ENCODE peak calls at places on chromosomes 11 and 22, in ten cellular contexts. R, T, W, U, A, Z, X, L, C and J are unnamed samples.

GRCh38 chr11:63832336-63832735 is 6.6 kb upstream of the MARK2 start:
- DNase-seq in R (no peak), T (no peak), W (no peak), U (no peak), A (no peak), Z (no peak), X (no peak), L (no peak), C (no peak), J (no peak)

GRCh38 chr11:17744151-17744940 is 9.8 kb downstream of the KCNC1 start:
- DNase-seq in R (no peak), T (peak), W (no peak), U (no peak), A (no peak), Z (no peak), X (no peak), L (no peak), C (no peak), J (no peak)

GRCh38 chr11:60899021-60899936 is 7.1 kb downstream of the PRPF19 start:
- DNase-seq in R (no peak), T (peak), W (peak), U (no peak), A (no peak), Z (no peak), X (peak), L (no peak), C (peak), J (peak)

GRCh38 chr11:75324189-75324588 is 27.3 kb downstream of the ARRB1 start:
- DNase-seq in R (no peak), T (no peak), W (no peak), U (no peak), A (no peak), Z (no peak), X (no peak), L (no peak), C (no peak), J (no peak)

GRCh38 chr11:48013269-48013901 is 33.0 kb downstream of the PTPRJ start:
- DNase-seq in R (peak), T (peak), W (no peak), U (no peak), A (peak), Z (no peak), X (no peak), L (peak), C (no peak), J (peak)

GRCh38 chr11:31856248-31856647 is 45.1 kb upstream of the PAX6 start:
- DNase-seq in R (no peak), T (peak), W (no peak), U (no peak), A (no peak), Z (no peak), X (no peak), L (no peak), C (no peak), J (no peak)

GRCh38 chr11:83292709-83293435 is 6.7 kb upstream of the CCDC90B start:
- DNase-seq in R (no peak), T (peak), W (peak), U (peak), A (peak), Z (no peak), X (peak), L (no peak), C (peak), J (peak)

GRCh38 chr11:46906596-46906995 is 11.8 kb downstream of the LRP4 start:
- DNase-seq in R (no peak), T (no peak), W (peak), U (no peak), A (no peak), Z (no peak), X (peak), L (no peak), C (peak), J (no peak)

GRCh38 chr22:17912942-17913704 is 111.2 kb downstream of the MICAL3 start:
- DNase-seq in R (no peak), T (no peak), W (no peak), U (no peak), A (no peak), Z (no peak), X (peak), L (no peak), C (peak), J (no peak)

GRCh38 chr11:73194593-73194992 is 23.5 kb upstream of the P2RY2 start:
- DNase-seq in R (no peak), T (peak), W (no peak), U (no peak), A (no peak), Z (no peak), X (no peak), L (no peak), C (no peak), J (no peak)

GRCh38 chr11:95067828-95068244 is 1.1 kb downstream of the SRSF8 start:
- DNase-seq in R (no peak), T (no peak), W (no peak), U (no peak), A (peak), Z (no peak), X (no peak), L (no peak), C (no peak), J (no peak)

GRCh38 chr11:102843474-102843873 is at the start of gene MMP3:
- DNase-seq in R (no peak), T (peak), W (no peak), U (no peak), A (no peak), Z (no peak), X (no peak), L (no peak), C (no peak), J (no peak)

GRCh38 chr11:72378704-72379383 is 55.5 kb downstream of the CLPB start:
- DNase-seq in R (no peak), T (no peak), W (no peak), U (peak), A (no peak), Z (no peak), X (no peak), L (peak), C (no peak), J (peak)

GRCh38 chr22:27726726-27727449 is 74.7 kb downstream of the MN1 start:
- DNase-seq in R (no peak), T (peak), W (no peak), U (peak), A (no peak), Z (no peak), X (peak), L (peak), C (peak), J (peak)

GRCh38 chr22:37043828-37044538 is 7.6 kb upstream of the KCTD17 start:
- DNase-seq in R (peak), T (peak), W (peak), U (peak), A (peak), Z (peak), X (peak), L (peak), C (peak), J (peak)

GRCh38 chr11:122598971-122599370 is 56.6 kb upstream of the UBASH3B start:
- DNase-seq in R (no peak), T (no peak), W (no peak), U (no peak), A (no peak), Z (no peak), X (no peak), L (no peak), C (no peak), J (no peak)

GRCh38 chr11:116078101-116078561 is 573.9 kb upstream of the CADM1 start:
- DNase-seq in R (no peak), T (no peak), W (peak), U (no peak), A (no peak), Z (no peak), X (peak), L (no peak), C (peak), J (no peak)
- TF ChIP-seq CTCF in R (no peak), T (no peak), W (peak), U (no peak), A (no peak), Z (peak), X (peak), L (peak), C (peak), J (no peak)

DNA sequence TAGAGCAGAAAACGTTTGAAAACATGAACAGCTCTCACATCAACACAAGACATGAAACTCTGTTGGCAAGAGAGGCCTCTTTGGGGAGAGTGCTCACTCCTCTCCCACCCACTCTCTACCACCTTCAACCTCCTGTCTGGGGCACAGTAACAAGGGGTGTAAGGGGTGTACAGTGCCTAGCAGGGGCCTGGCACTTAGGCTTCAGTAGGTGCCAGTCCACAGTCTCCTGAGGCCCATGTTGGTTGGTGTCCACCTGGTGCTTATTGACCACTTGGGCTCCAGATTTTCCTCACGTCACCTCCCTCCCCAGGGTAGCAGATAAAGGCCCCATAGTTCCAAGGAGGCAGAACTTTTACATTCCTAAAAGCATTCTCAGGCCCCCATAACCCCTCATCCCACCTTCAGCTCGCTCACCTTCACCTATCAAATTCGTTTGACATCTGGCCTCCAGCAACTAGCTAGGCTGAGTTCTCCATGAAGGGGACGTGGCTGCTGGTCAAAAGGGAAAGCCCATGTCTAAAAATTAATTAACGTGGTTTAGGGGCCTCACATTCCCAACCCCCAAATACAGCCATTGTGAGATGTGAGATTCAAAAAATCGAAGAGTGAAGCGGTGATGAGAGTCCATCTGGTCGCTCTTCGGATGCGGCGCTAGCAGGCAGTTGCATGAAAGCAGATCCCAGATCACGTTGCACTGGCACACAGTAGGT is 712 bp upstream of the MED15 start:
- DNase-seq in R (no peak), T (no peak), W (no peak), U (no peak), A (no peak), Z (no peak), X (no peak), L (no peak), C (no peak), J (no peak)
- TF ChIP-seq CTCF in R (no peak), T (no peak), W (no peak), U (no peak), A (no peak), Z (no peak), X (no peak), L (no peak), C (no peak), J (no peak)

DNA sequence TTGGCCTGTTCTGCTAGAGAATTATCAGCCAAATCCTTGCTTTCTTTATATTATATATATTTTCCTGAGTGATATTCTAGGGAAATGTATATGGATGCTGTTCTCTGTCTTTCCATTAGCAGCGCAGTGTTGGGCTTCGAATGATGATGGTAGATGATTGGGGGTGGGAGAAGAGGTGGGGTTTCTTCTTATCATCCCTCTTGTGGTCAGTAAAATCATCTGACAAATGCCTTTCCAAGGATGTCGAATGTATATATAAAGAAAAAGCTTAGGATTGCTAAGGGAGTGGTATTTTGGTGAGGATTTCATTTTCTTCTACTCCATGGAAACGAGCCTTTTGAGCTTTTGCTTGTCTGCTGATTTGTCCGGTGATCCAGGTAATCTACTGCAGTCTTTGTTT is 48.9 kb downstream of the ARHGEF12 start:
- DNase-seq in R (no peak), T (no peak), W (no peak), U (no peak), A (no peak), Z (no peak), X (no peak), L (no peak), C (peak), J (no peak)
- TF ChIP-seq CTCF in R (no peak), T (no peak), W (no peak), U (no peak), A (no peak), Z (no peak), X (no peak), L (no peak), C (no peak), J (no peak)

DNA sequence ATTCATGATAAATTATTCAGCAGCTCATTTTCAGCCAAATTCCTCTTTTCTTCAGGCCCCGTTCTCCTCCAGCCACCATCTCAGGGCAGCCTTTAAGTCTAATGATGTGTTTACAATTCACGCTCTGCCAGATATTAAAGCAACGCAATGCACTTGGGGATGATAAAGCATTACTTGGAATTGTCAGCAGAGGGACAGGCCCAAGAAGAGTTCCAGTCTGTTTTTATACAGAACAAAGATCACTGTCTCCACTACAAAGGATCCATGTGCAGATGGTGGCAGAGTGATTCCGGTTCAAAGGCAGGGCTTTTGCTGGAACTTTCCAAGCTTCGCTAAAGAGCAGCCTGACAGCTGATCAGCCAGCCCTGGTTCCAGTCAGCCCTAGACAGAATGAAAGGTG is 13.7 kb upstream of the GALNT18 start:
- DNase-seq in R (no peak), T (no peak), W (no peak), U (no peak), A (no peak), Z (no peak), X (no peak), L (no peak), C (no peak), J (no peak)
- TF ChIP-seq CTCF in R (no peak), T (peak), W (peak), U (no peak), A (no peak), Z (no peak), X (no peak), L (no peak), C (no peak), J (no peak)

GRCh38 chr11:43282607-43283440 is 29.0 kb upstream of the API5 start:
- DNase-seq in R (no peak), T (peak), W (peak), U (no peak), A (no peak), Z (peak), X (peak), L (peak), C (peak), J (peak)

GRCh38 chr11:43278302-43278956 is 33.4 kb upstream of the API5 start:
- DNase-seq in R (no peak), T (peak), W (no peak), U (no peak), A (no peak), Z (no peak), X (no peak), L (no peak), C (peak), J (peak)
- TF ChIP-seq CTCF in R (no peak), T (peak), W (no peak), U (no peak), A (no peak), Z (peak), X (peak), L (no peak), C (peak), J (peak)

GRCh38 chr11:66333896-66334604 is 2.2 kb downstream of the RIN1 start:
- DNase-seq in R (no peak), T (no peak), W (no peak), U (no peak), A (no peak), Z (no peak), X (no peak), L (peak), C (peak), J (no peak)

GRCh38 chr11:66337103-66337899 is 1.1 kb upstream of the RIN1 start:
- DNase-seq in R (no peak), T (no peak), W (no peak), U (no peak), A (no peak), Z (no peak), X (no peak), L (peak), C (no peak), J (no peak)

GRCh38 chr11:66336234-66337102 is at the start of gene RIN1:
- DNase-seq in R (peak), T (peak), W (peak), U (peak), A (no peak), Z (no peak), X (peak), L (peak), C (peak), J (peak)

GRCh38 chr11:66334605-66335442 is 1.4 kb downstream of the RIN1 start:
- DNase-seq in R (peak), T (no peak), W (no peak), U (no peak), A (no peak), Z (no peak), X (no peak), L (peak), C (no peak), J (no peak)

GRCh38 chr11:66335531-66336233 is 552 bp downstream of the RIN1 start:
- DNase-seq in R (peak), T (peak), W (peak), U (no peak), A (no peak), Z (no peak), X (peak), L (peak), C (peak), J (peak)
- TF ChIP-seq CTCF in R (no peak), T (no peak), W (no peak), U (no peak), A (no peak), Z (no peak), X (no peak), L (no peak), C (no peak), J (no peak)

DNA sequence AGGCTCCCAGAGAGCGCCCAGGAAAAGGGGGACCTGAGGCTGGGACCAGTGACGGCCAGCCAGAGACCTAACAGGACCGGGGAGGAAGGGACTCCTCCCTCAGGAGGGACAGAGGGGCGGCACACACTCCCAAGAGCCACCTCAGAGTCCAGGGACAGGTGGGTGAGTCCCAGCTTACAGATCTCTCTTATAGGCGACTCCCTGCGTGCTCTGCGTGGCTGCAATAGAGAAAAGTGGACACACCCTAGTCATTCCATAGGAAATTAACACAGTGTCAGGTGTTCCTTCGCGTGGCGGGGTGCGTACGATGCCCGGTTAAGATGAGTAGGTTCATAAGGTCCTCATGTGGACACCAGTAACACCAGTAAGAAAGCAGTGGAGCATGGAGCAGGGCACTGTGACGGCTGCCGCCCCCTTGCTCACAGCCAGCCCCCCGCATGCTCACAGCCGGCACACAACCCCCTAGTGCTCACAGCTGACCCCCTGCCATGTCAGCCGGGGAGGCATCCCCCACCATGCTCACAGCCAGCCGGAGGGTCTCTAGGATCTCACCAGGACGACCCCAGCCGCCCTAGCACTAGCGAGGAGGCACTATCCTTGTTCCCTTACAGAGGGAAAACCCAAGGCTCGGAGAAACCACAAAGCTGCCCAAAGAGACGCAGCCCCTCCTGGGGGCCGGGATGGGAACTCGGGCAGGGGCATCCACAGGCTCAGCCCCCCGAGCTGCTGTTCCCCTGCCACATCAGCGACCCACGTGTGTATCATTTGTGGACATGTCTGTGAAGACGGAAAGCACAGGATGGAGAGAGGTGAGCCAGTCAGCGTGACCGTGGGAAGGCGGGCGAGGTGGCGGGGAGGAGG is 426.8 kb downstream of the TBC1D22A start:
- DNase-seq in R (no peak), T (no peak), W (no peak), U (no peak), A (no peak), Z (no peak), X (no peak), L (peak), C (no peak), J (no peak)
- TF ChIP-seq CTCF in R (no peak), T (no peak), W (no peak), U (no peak), A (no peak), Z (no peak), X (no peak), L (no peak), C (no peak), J (no peak)

DNA sequence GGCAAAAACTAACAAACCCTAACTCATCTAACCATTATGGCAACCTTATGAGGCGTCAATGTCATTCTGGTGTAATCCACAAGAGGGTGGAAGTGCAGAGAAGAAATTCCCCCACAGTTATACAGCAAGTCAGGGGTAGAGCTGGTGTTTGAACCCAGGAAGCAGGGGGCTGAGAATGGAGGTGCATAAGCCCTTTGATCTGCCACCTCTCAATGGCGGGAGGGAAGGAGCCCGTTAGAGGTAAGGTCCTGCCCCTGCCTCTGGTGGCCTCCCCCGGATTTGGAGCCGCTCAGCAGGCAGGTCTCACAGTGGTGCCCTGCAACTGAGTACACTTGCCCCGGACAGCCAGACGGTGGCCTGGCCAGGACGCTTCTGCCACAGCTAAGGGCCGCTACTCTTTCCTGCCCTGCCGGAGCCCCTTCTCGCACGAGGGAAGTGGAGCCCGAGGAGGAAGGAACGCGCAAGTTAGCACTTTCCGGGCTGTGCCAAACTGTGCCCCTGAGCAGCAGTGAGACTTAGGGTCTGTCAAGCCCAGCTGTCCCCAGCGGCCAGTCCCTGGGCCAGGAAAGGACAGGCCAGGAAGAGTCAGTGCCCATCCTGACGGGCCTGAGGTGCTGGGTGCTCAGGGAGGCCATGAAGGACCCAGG is 1.1 kb downstream of the FXYD2 start:
- DNase-seq in R (no peak), T (no peak), W (no peak), U (no peak), A (peak), Z (no peak), X (no peak), L (no peak), C (no peak), J (peak)
- TF ChIP-seq CTCF in R (peak), T (peak), W (no peak), U (no peak), A (no peak), Z (peak), X (peak), L (peak), C (no peak), J (peak)

GRCh38 chr11:130427581-130428211 is 713 bp downstream of the ADAMTS8 start:
- DNase-seq in R (no peak), T (no peak), W (peak), U (no peak), A (no peak), Z (peak), X (peak), L (peak), C (peak), J (no peak)
- TF ChIP-seq CTCF in R (no peak), T (peak), W (no peak), U (no peak), A (no peak), Z (peak), X (peak), L (no peak), C (peak), J (no peak)